ENCODE peak calls at places on chromosome 12, in four cellular contexts. F is SK-N-SH; X is CD8-positive, alpha-beta T cell; E is HepG2. V is an unnamed sample.
A peak's percentile ranks its signal among the peaks of the same experiment; 100 is the strongest.

GRCh38 chr12:47885012-47885501 is 19.7 kb downstream of the VDR start:
- DNase-seq in X (no peak), F (no peak), E (no peak), V (peak; percentile 34)

GRCh38 chr12:124399622-124400021 is 104.7 kb downstream of the RFLNA start:
- DNase-seq in E (peak; percentile 18), X (peak; percentile 6), F (peak; percentile 82), V (no peak)

GRCh38 chr12:42776396-42776795 is 186.8 kb upstream of the PRICKLE1 start:
- DNase-seq in E (no peak), X (no peak), F (no peak), V (no peak)

GRCh38 chr12:46082473-46082872 is 92.1 kb upstream of the SCAF11 start:
- DNase-seq in F (no peak), X (no peak), E (no peak), V (no peak)

GRCh38 chr12:105091495-105092206 is 7.4 kb upstream of the ALDH1L2 start:
- DNase-seq in X (no peak), E (no peak), F (no peak), V (no peak)

GRCh38 chr12:128180166-128180565 is 86.8 kb upstream of the TMEM132C start:
- DNase-seq in F (no peak), E (no peak), X (no peak), V (no peak)

GRCh38 chr12:11576104-11576503 is 73.4 kb upstream of the ETV6 start:
- DNase-seq in F (no peak), X (no peak), E (no peak), V (no peak)

GRCh38 chr12:15693233-15693911 is 95.8 kb downstream of the EPS8 start:
- DNase-seq in E (no peak), F (no peak), X (no peak), V (no peak)

GRCh38 chr12:91577586-91578539 is 395.2 kb upstream of the DCN start:
- DNase-seq in X (no peak), F (peak; percentile 16), E (no peak), V (no peak)

GRCh38 chr12:49428652-49429549 is 61.6 kb downstream of the SPATS2 start:
- DNase-seq in F (no peak), X (no peak), E (no peak), V (no peak)

GRCh38 chr12:58364389-58365086 is 423.2 kb downstream of the ATP23 start:
- DNase-seq in X (no peak), E (no peak), F (no peak), V (no peak)

GRCh38 chr12:29171421-29172258 is 22.6 kb downstream of the FAR2 start:
- DNase-seq in E (no peak), X (no peak), F (no peak), V (no peak)
- H3K9me3 ChIP-seq in E (no peaks in the 10 kb centered on the region), X (no peaks in the 10 kb centered on the region), F (no peaks in the 10 kb centered on the region), V (no peaks in the 10 kb centered on the region)

GRCh38 chr12:133221241-133221640 is 14.4 kb downstream of the ANHX start:
- DNase-seq in E (no peak), X (no peak), F (no peak), V (no peak)
- H3K9me3 ChIP-seq in E (peaks cover 90% of the 10 kb centered on the region), X (peaks cover 7% of the 10 kb centered on the region), F (no peaks in the 10 kb centered on the region), V (peaks cover 9% of the 10 kb centered on the region)

GRCh38 chr12:131048611-131048990 is 94.9 kb downstream of the ADGRD1 start:
- DNase-seq in X (no peak), E (no peak), F (no peak), V (no peak)
- H3K9me3 ChIP-seq in X (no peaks in the 10 kb centered on the region), E (no peaks in the 10 kb centered on the region), F (no peaks in the 10 kb centered on the region), V (no peaks in the 10 kb centered on the region)

GRCh38 chr12:13194462-13195110 is 1.9 kb upstream of the EMP1 start:
- DNase-seq in F (peak; percentile 52), X (no peak), E (no peak), V (no peak)

GRCh38 chr12:13195848-13196301 is 651 bp upstream of the EMP1 start:
- DNase-seq in X (no peak), E (no peak), F (no peak), V (no peak)

GRCh38 chr12:13193403-13194100 is 3.0 kb upstream of the EMP1 start:
- DNase-seq in E (no peak), X (no peak), F (no peak), V (no peak)

GRCh38 chr12:13196302-13196921 is at the start of gene EMP1:
- DNase-seq in F (peak; percentile 28), X (peak; percentile 50), E (peak; percentile 29), V (peak; percentile 25)

DNA sequence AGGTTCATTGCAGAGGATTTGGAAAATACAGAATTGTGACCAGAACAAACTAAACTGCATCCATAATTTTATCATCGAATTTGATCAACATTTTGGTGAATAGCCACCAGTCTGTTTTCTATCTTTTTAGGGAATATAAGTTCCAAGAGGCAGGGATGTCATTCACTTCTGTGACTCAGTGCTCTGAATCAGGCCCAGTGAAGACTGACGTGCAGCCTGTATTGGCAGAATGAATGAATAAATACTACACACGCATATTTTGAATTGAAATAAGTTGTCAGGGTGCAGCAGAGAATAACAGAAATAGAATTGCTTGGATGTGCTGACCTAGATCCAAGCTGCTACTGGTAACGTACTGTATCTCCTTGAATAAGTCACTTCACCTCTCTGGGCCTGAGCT is 1.3 kb upstream of the EMP1 start:
- DNase-seq in X (no peak), F (no peak), E (no peak), V (no peak)
- H3K9me3 ChIP-seq in X (no peaks in the 10 kb centered on the region), F (no peaks in the 10 kb centered on the region), E (no peaks in the 10 kb centered on the region), V (no peaks in the 10 kb centered on the region)

GRCh38 chr12:43835264-43835655 is 621 bp upstream of the TMEM117 start:
- DNase-seq in X (no peak), F (no peak), E (no peak), V (no peak)
- H3K9me3 ChIP-seq in X (no peaks in the 10 kb centered on the region), F (no peaks in the 10 kb centered on the region), E (no peaks in the 10 kb centered on the region), V (no peaks in the 10 kb centered on the region)

DNA sequence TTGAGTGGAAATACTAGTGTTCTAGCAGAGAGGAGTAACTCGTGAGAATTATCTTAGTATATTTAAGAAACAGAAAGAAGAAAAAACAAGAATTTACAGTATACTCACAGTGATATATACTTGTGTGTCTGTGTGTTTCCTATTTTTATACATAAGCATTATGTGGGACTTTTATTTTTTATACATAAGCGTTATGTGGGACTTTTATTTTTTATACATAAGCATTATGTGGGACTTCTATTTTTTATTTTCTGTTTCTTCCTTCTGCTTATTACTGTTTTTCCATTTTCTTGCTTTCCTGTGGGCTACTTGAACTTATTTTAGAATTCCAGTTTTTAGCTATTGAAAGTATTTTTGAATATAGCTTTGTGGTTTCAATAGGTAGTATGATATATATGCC is 6.9 kb upstream of the ZNF140 start:
- DNase-seq in F (no peak), X (no peak), E (no peak), V (no peak)
- H3K9me3 ChIP-seq in F (peaks cover 10% of the 10 kb centered on the region), X (peaks cover 21% of the 10 kb centered on the region), E (peaks cover 84% of the 10 kb centered on the region), V (peaks cover 21% of the 10 kb centered on the region)

GRCh38 chr12:117404940-117405339 is 43.5 kb upstream of the NOS1 start:
- DNase-seq in X (no peak), E (no peak), F (no peak), V (no peak)
- H3K9me3 ChIP-seq in X (no peaks in the 10 kb centered on the region), E (no peaks in the 10 kb centered on the region), F (no peaks in the 10 kb centered on the region), V (no peaks in the 10 kb centered on the region)